ENCODE peak calls at places on chromosome 10, in nine cellular contexts. X is left lung; Z is CD4-positive, CD25-positive, alpha-beta regulatory T cell; L is HepG2; U is heart left ventricle; E is upper lobe of left lung; I is K562; H is psoas muscle; O is upper lobe of right lung. M is an unnamed sample.

GRCh38 chr10:116417821-116418220 is 9.8 kb upstream of the PNLIPRP3 start:
- ATAC-seq in X (no peak), Z (no peak), L (no peak), U (no peak), E (no peak), I (no peak), H (no peak), O (no peak), M (no peak)

GRCh38 chr10:63206997-63207952 is 74.1 kb downstream of the NRBF2 start:
- ATAC-seq in X (peak; percentile 72), Z (peak; percentile 40), L (no peak), U (peak; percentile 84), E (peak; percentile 51), I (no peak), H (peak; percentile 63), O (peak; percentile 68), M (peak; percentile 75)

GRCh38 chr10:79316671-79317431 is 30.4 kb upstream of the PPIF start:
- ATAC-seq in X (peak; percentile 3), Z (peak; percentile 26), L (peak; percentile 53), U (peak; percentile 7), E (no peak), I (peak; percentile 44), H (no peak), O (peak; percentile 6), M (peak; percentile 4)

GRCh38 chr10:9015005-9015404 is 960.5 kb downstream of the GATA3 start:
- ATAC-seq in X (no peak), Z (no peak), L (no peak), U (no peak), E (no peak), I (no peak), H (no peak), O (no peak), M (no peak)

GRCh38 chr10:50388181-50388580 is 136.9 kb upstream of the ASAH2 start:
- ATAC-seq in X (peak; percentile 73), Z (no peak), L (no peak), U (no peak), E (peak; percentile 65), I (peak; percentile 17), H (no peak), O (peak; percentile 69), M (no peak)

GRCh38 chr10:98141484-98142073 is 7.1 kb downstream of the R3HCC1L start:
- ATAC-seq in X (no peak), Z (no peak), L (no peak), U (no peak), E (no peak), I (peak; percentile 61), H (no peak), O (no peak), M (no peak)

GRCh38 chr10:103814104-103814503 is 41.3 kb downstream of the SH3PXD2A start:
- ATAC-seq in X (no peak), Z (no peak), L (no peak), U (no peak), E (no peak), I (no peak), H (no peak), O (no peak), M (no peak)

GRCh38 chr10:50271564-50272250 is 20.4 kb upstream of the ASAH2 start:
- ATAC-seq in X (no peak), Z (no peak), L (no peak), U (no peak), E (no peak), I (peak; percentile 76), H (no peak), O (no peak), M (no peak)

GRCh38 chr10:70508912-70509366 is 30.4 kb downstream of the PALD1 start:
- ATAC-seq in X (peak; percentile 41), Z (no peak), L (peak; percentile 68), U (peak; percentile 86), E (peak; percentile 70), I (no peak), H (peak; percentile 78), O (peak; percentile 59), M (peak; percentile 68)

GRCh38 chr10:5895804-5896203 is 5.8 kb downstream of the FBH1 start:
- ATAC-seq in X (no peak), Z (peak; percentile 73), L (no peak), U (no peak), E (no peak), I (no peak), H (no peak), O (no peak), M (no peak)

GRCh38 chr10:124674768-124675222 is 69.4 kb downstream of the FAM53B start:
- ATAC-seq in X (peak; percentile 78), Z (no peak), L (no peak), U (peak; percentile 5), E (peak; percentile 76), I (no peak), H (peak; percentile 60), O (peak; percentile 65), M (no peak)

GRCh38 chr10:13719411-13719810 is 132.6 kb downstream of the PRPF18 start:
- ATAC-seq in X (peak; percentile 29), Z (no peak), L (no peak), U (no peak), E (no peak), I (no peak), H (no peak), O (peak; percentile 5), M (no peak)

GRCh38 chr10:43054593-43054992 is 22.3 kb upstream of the RET start:
- ATAC-seq in X (no peak), Z (no peak), L (no peak), U (no peak), E (no peak), I (no peak), H (no peak), O (no peak), M (no peak)

DNA sequence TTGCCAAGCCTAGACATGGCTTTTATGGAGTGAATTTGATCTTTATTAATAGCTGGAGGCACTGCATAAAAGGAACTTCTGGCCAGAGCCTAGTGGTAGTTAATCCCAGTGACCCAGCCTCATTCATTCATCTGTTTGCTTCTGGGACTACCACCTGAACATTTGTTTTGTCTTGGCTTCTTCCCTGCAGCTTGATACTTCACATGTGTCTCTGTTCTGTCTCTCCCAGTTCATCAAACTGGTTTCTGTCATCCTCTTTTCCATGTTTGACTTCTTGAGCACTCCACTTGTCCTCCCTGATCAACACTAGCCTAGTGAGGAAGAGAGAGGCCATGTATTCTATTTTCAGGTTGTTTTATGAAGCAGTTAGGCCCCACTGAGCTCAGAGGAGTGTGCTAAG is 163.6 kb downstream of the NRG3 start:
- ATAC-seq in X (no peak), Z (no peak), L (no peak), U (no peak), E (no peak), I (no peak), H (no peak), O (no peak), M (no peak)
- H3K9me3 ChIP-seq in X (no peaks in the 10 kb centered on the region), Z (no peaks in the 10 kb centered on the region), L (peaks cover 97% of the 10 kb centered on the region), U (no peaks in the 10 kb centered on the region), E (no peaks in the 10 kb centered on the region), I (no peaks in the 10 kb centered on the region), H (no peaks in the 10 kb centered on the region), O (no peaks in the 10 kb centered on the region), M (no peaks in the 10 kb centered on the region)

DNA sequence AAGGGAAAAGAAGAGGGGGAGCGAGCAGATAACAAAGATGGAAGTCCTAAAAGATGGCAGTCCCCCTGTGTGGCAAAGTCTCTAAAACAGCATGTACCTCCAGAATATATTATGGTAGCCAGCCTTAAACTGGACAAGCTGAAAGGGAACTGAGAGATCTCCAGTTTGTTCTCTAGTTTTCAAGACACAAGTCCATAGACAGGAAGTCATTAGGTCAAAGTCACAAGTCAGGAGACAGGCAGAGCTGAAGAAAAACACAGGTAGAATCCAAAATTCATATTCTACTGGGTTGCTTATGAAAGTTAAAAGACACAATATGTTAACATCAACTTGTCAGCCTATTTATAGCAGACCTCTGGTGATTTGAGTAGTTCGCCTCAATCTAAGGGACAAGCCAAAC is 38.7 kb downstream of the FAM107B start:
- ATAC-seq in X (no peak), Z (no peak), L (no peak), U (no peak), E (no peak), I (no peak), H (no peak), O (no peak), M (no peak)
- H3K27ac ChIP-seq in X (no peak overlapping the region), Z (no peak overlapping the region), L (no peak overlapping the region), U (peak overlapping the region; percentile 79), E (no peak overlapping the region), I (no peak overlapping the region), H (no peak overlapping the region), O (no peak overlapping the region), M (peak overlapping the region; percentile 18)

GRCh38 chr10:87733081-87733480 is 73.4 kb downstream of the PAPSS2 start:
- ATAC-seq in X (no peak), Z (no peak), L (no peak), U (peak; percentile 86), E (no peak), I (no peak), H (no peak), O (no peak), M (no peak)

GRCh38 chr10:87734987-87735827 is 75.5 kb downstream of the PAPSS2 start:
- ATAC-seq in X (peak; percentile 82), Z (no peak), L (peak; percentile 92), U (peak; percentile 87), E (peak; percentile 65), I (peak; percentile 88), H (peak; percentile 62), O (peak; percentile 84), M (peak; percentile 72)

GRCh38 chr10:87724789-87725188 is 65.1 kb downstream of the PAPSS2 start:
- ATAC-seq in X (no peak), Z (no peak), L (no peak), U (no peak), E (no peak), I (no peak), H (no peak), O (no peak), M (no peak)

GRCh38 chr10:87729940-87730339 is 70.3 kb downstream of the PAPSS2 start:
- ATAC-seq in X (no peak), Z (no peak), L (no peak), U (no peak), E (no peak), I (no peak), H (no peak), O (no peak), M (no peak)
- H3K9me3 ChIP-seq in X (no peaks in the 10 kb centered on the region), Z (no peaks in the 10 kb centered on the region), L (no peaks in the 10 kb centered on the region), U (no peaks in the 10 kb centered on the region), E (no peaks in the 10 kb centered on the region), I (no peaks in the 10 kb centered on the region), H (no peaks in the 10 kb centered on the region), O (no peaks in the 10 kb centered on the region), M (no peaks in the 10 kb centered on the region)

GRCh38 chr10:33489606-33490176 is 155.2 kb upstream of the NRP1 start:
- ATAC-seq in X (peak; percentile 50), Z (no peak), L (no peak), U (no peak), E (no peak), I (no peak), H (no peak), O (no peak), M (peak; percentile 46)

GRCh38 chr10:33483124-33483794 is 148.8 kb upstream of the NRP1 start:
- ATAC-seq in X (no peak), Z (no peak), L (no peak), U (no peak), E (no peak), I (no peak), H (no peak), O (no peak), M (no peak)

GRCh38 chr10:33484787-33485186 is 150.3 kb upstream of the NRP1 start:
- ATAC-seq in X (no peak), Z (no peak), L (no peak), U (peak; percentile 68), E (no peak), I (no peak), H (no peak), O (no peak), M (peak; percentile 69)

GRCh38 chr10:33485276-33485675 is 150.8 kb upstream of the NRP1 start:
- ATAC-seq in X (no peak), Z (no peak), L (no peak), U (no peak), E (no peak), I (no peak), H (no peak), O (no peak), M (no peak)

GRCh38 chr10:33487014-33487776 is 152.7 kb upstream of the NRP1 start:
- ATAC-seq in X (no peak), Z (no peak), L (peak; percentile 78), U (no peak), E (no peak), I (peak; percentile 42), H (no peak), O (no peak), M (no peak)
- H3K27ac ChIP-seq in X (no peak overlapping the region), Z (no peak overlapping the region), L (no peak overlapping the region), U (no peak overlapping the region), E (no peak overlapping the region), I (no peak overlapping the region), H (no peak overlapping the region), O (no peak overlapping the region), M (peak overlapping the region; percentile 23)

M was measured in gastroesophageal sphincter.